ENCODE peak calls at places on chromosomes 1 and 21, in nine cellular contexts. B, A, C, D, Q, E, L, H and U are unnamed samples.

GRCh38 chr1:20072771-20073170 is 2.8 kb downstream of the PLA2G5 start:
- DNase-seq in C (no peak), H (no peak), A (no peak), L (no peak), E (no peak), D (no peak), B (no peak), Q (no peak), U (no peak)

GRCh38 chr1:67626090-67626489 is 58.9 kb upstream of the GADD45A start:
- DNase-seq in E (no peak), C (no peak), Q (no peak), L (no peak), A (no peak), H (no peak), D (no peak), B (no peak), U (no peak)

GRCh38 chr1:234776875-234777849 is 167.2 kb upstream of the IRF2BP2 start:
- DNase-seq in Q (no peak), A (no peak), H (no peak), D (no peak), E (peak; percentile 49), C (no peak), B (no peak), L (no peak), U (no peak)

GRCh38 chr1:218748071-218748470 is 402.9 kb downstream of the TGFB2 start:
- DNase-seq in D (no peak), C (no peak), L (no peak), Q (no peak), A (no peak), B (peak; percentile 66), E (no peak), H (no peak), U (no peak)

GRCh38 chr21:29540289-29540688 is 241.6 kb downstream of the BACH1 start:
- DNase-seq in C (no peak), B (peak; percentile 31), L (no peak), Q (no peak), D (no peak), E (no peak), H (no peak), A (no peak), U (no peak)

GRCh38 chr1:32877211-32878110 is 6.7 kb upstream of the FNDC5 start:
- DNase-seq in Q (peak; percentile 48), A (no peak), D (no peak), L (no peak), B (no peak), E (peak; percentile 36), C (no peak), H (no peak), U (peak; percentile 80)

GRCh38 chr1:175865041-175865766 is 121.8 kb upstream of the TNR start:
- DNase-seq in C (no peak), H (no peak), A (no peak), L (no peak), D (no peak), B (no peak), E (peak; percentile 90), Q (no peak), U (no peak)

GRCh38 chr1:91591175-91591968 is 90.7 kb downstream of the CDC7 start:
- DNase-seq in L (no peak), E (peak; percentile 32), D (no peak), C (no peak), Q (no peak), B (no peak), A (no peak), H (no peak), U (no peak)

DNA sequence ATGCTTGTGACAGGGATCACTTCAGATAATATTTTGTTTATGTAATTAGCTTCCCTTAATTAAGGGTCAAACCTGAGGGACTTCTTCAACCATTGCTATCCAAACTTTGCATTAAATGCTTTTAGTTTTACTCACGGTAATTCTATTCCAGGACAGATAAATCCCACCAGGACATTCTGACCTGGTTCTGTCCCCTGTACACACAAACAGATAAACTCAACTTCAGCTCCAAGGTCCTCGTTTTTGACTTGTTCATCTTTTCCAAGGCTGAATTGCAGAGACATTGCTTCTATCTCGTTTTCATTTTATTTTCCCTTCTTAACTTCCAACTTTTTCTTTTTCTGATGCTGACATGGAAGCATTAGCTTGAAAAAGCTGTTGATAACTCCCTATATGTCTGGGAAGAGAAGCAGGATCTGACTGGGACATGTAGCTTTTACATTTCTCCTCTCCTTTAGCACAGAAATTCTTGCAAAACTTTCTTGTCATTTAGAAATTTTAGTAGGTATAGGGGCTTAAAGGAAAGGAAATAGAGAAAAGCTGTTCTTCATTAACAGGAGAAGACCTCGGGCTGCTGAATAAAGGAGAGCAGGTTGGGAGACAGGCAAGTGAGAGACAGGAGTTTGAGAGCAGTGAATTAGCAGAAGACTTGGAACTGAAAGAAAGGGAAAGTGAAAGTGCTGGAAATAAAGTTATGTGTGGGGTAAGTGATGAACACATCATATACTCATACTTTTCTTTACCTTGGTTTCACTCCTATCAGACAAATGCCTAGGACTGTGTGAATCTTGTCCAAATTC is 231.7 kb upstream of the B3GALT2 start:
- DNase-seq in A (no peak), E (no peak), D (no peak), C (no peak), L (no peak), B (peak; percentile 58), H (no peak), Q (no peak), U (no peak)
- H3K27ac ChIP-seq in A (no peak overlapping the region), E (no peak overlapping the region), D (no peak overlapping the region), C (peak overlapping the region; percentile 2), L (peak overlapping the region; percentile 60), B (peak overlapping the region; percentile 25), H (peak overlapping the region; percentile 44), Q (no peak overlapping the region), U (no peak overlapping the region)

DNA sequence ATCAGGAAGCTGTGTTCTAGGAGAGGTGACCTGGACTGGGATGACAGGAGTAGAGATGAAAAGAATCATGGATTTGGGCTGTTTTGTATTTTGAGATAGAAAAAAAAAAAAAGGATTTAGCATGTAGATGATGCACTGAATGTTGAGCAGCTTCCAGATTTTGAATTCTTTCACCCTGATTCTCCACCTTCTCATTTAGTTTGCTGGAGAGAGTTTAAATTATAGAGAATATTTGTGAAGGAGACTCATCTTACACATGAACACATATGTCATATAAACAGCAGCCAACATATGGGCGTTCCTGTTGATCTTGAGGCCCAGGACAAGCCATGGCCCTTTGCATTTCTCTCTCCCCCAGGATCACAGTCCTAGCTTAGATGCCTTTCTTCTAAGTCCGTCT is 7.4 kb downstream of the RPTN start:
- DNase-seq in C (no peak), B (no peak), E (no peak), H (no peak), A (no peak), D (no peak), L (no peak), Q (no peak), U (no peak)
- H3K9me3 ChIP-seq in C (peaks cover 23% of the 10 kb centered on the region), B (peaks cover 2% of the 10 kb centered on the region), E (peaks cover 60% of the 10 kb centered on the region), H (peaks cover 16% of the 10 kb centered on the region), A (no peaks in the 10 kb centered on the region), D (no peaks in the 10 kb centered on the region), L (peaks cover 12% of the 10 kb centered on the region), Q (no peaks in the 10 kb centered on the region), U (peaks cover 6% of the 10 kb centered on the region)

GRCh38 chr1:53685272-53686051 is 53.5 kb downstream of the GLIS1 start:
- DNase-seq in C (no peak), Q (no peak), L (peak; percentile 73), H (no peak), E (peak; percentile 73), A (no peak), D (no peak), B (peak; percentile 45), U (no peak)

GRCh38 chr1:53682881-53683280 is 56.1 kb downstream of the GLIS1 start:
- DNase-seq in H (no peak), A (no peak), D (no peak), L (no peak), E (no peak), C (no peak), Q (no peak), B (no peak), U (no peak)

GRCh38 chr1:53684741-53685140 is 54.2 kb downstream of the GLIS1 start:
- DNase-seq in D (no peak), C (no peak), Q (no peak), A (no peak), E (no peak), H (no peak), L (no peak), B (no peak), U (no peak)

GRCh38 chr1:53682369-53682685 is 56.6 kb downstream of the GLIS1 start:
- DNase-seq in L (no peak), C (no peak), B (no peak), D (no peak), A (no peak), E (no peak), H (no peak), Q (no peak), U (no peak)

GRCh38 chr1:53683986-53684740 is 54.8 kb downstream of the GLIS1 start:
- DNase-seq in A (peak; percentile 41), L (no peak), B (no peak), H (no peak), C (no peak), D (no peak), Q (no peak), E (peak; percentile 82), U (no peak)
- TF ChIP-seq CTCF in A (peak; percentile 19), L (no peak), B (peak; percentile 28), H (no peak), C (no peak), D (no peak), Q (no peak), E (peak; percentile 70), U (no peak)

GRCh38 chr1:60387175-60387574 is 313.6 kb upstream of the C1orf87 start:
- DNase-seq in E (no peak), L (no peak), B (no peak), Q (no peak), C (no peak), H (no peak), A (no peak), D (no peak), U (no peak)

GRCh38 chr1:60386259-60386658 is 312.7 kb upstream of the C1orf87 start:
- DNase-seq in H (no peak), E (no peak), L (no peak), A (no peak), B (no peak), Q (no peak), D (no peak), C (no peak), U (no peak)

GRCh38 chr1:60394436-60394835 is 320.9 kb upstream of the C1orf87 start:
- DNase-seq in C (no peak), E (no peak), B (no peak), Q (no peak), H (no peak), D (no peak), A (no peak), L (no peak), U (no peak)

GRCh38 chr1:60388092-60388987 is 314.8 kb upstream of the C1orf87 start:
- DNase-seq in A (no peak), L (no peak), H (no peak), C (no peak), E (peak; percentile 43), D (no peak), B (no peak), Q (no peak), U (no peak)

DNA sequence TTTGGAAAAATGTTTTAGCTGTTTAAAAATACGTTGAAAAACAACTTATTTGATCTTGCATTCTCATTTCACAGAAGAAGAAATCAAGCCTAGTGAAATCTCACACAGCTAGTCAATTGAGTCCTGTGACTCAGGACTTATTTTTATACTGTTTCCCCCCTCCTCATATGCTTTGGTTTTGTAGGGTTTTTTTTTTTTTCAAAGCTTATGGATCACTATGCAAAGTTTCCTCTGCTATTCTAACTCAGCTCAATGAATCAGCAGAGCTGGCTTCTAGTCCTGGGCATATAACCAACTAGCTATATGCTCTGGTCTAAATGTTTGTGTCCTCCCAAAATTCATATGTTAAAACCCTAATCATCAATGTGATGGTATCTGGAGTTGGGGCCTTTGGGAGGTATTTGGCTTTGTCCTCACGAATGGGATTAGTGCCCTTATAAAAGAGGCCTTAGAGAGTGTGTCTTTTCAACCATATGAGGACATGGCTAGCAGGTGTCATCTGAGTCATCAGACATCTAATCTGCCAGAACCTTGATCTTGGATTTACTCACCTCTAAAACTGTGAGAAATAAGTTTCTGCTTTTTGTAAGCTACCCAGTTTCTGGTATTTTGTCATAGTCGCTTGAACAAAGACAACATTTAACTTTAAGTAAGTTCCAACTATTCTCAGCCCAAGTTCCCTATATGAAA is 317.2 kb upstream of the C1orf87 start:
- DNase-seq in L (no peak), E (no peak), Q (no peak), D (no peak), A (no peak), B (no peak), C (no peak), H (no peak), U (no peak)
- H3K27ac ChIP-seq in L (no peak overlapping the region), E (no peak overlapping the region), Q (no peak overlapping the region), D (no peak overlapping the region), A (no peak overlapping the region), B (no peak overlapping the region), C (no peak overlapping the region), H (no peak overlapping the region), U (no peak overlapping the region)